ENCODE peak calls at places on chromosomes 6 and 20, in ten cellular contexts. U is anterior cingulate cortex, M is left cardiac atrium, Z is mammary epithelial cell, I is adipocyte, A is germinal center, C is EH, G is PC-3, H is stromal cell of bone marrow, F is NCI-H1092 treated with DMSO at 0.1 percent for 48 hours. L is an unnamed sample.

GRCh38 chr20:63639093-63639860 is 12.4 kb upstream of the GMEB2 start:
- DNase-seq in U (no peak), M (peak), Z (no peak), I (no peak), A (no peak), C (no peak), G (no peak), H (no peak), F (no peak), L (no peak)

GRCh38 chr6:53945765-53946407 is 151.1 kb downstream of the LRRC1 start:
- DNase-seq in U (no peak), M (no peak), Z (no peak), I (no peak), A (no peak), C (no peak), G (no peak), H (no peak), F (no peak), L (no peak)

GRCh38 chr6:1630771-1631217 is 21.1 kb downstream of the FOXC1 start:
- DNase-seq in U (no peak), M (no peak), Z (no peak), I (no peak), A (no peak), C (peak), G (no peak), H (no peak), F (no peak), L (no peak)

GRCh38 chr6:71289039-71289801 is 609 bp downstream of the OGFRL1 start:
- DNase-seq in U (no peak), M (peak), Z (no peak), I (peak), A (peak), C (peak), G (peak), H (no peak), F (peak), L (no peak)

GRCh38 chr6:89611666-89612065 is 26.9 kb downstream of the LYRM2 start:
- DNase-seq in U (no peak), M (no peak), Z (peak), I (no peak), A (no peak), C (peak), G (no peak), H (peak), F (no peak), L (no peak)

GRCh38 chr6:4281341-4282293 is 146.2 kb upstream of the ECI2 start:
- DNase-seq in U (peak), M (peak), Z (peak), I (peak), A (peak), C (peak), G (peak), H (no peak), F (peak), L (peak)

GRCh38 chr6:68876792-68877493 is 241.9 kb downstream of the ADGRB3 start:
- DNase-seq in U (no peak), M (no peak), Z (no peak), I (peak), A (no peak), C (peak), G (peak), H (peak), F (peak), L (peak)

GRCh38 chr6:63527658-63528514 is 44.4 kb upstream of the LOC128125822 start:
- DNase-seq in U (no peak), M (no peak), Z (peak), I (peak), A (no peak), C (peak), G (peak), H (peak), F (no peak), L (no peak)

GRCh38 chr6:132122871-132123270 is 171.7 kb upstream of the CCN2 start:
- DNase-seq in U (peak), M (no peak), Z (no peak), I (peak), A (no peak), C (no peak), G (no peak), H (no peak), F (no peak), L (no peak)

GRCh38 chr6:12009904-12010634 is 2.0 kb upstream of the HIVEP1 start:
- DNase-seq in U (no peak), M (no peak), Z (peak), I (peak), A (no peak), C (peak), G (peak), H (peak), F (peak), L (peak)

GRCh38 chr20:44209691-44210421 is 715 bp downstream of the OSER1 start:
- DNase-seq in U (no peak), M (peak), Z (no peak), I (peak), A (no peak), C (peak), G (no peak), H (no peak), F (no peak), L (no peak)

GRCh38 chr6:130322673-130323268 is 43.0 kb upstream of the TMEM200A start:
- DNase-seq in U (peak), M (peak), Z (peak), I (peak), A (peak), C (peak), G (peak), H (peak), F (peak), L (peak)

GRCh38 chr6:5214570-5215052 is 46.1 kb downstream of the LYRM4 start:
- DNase-seq in U (peak), M (peak), Z (peak), I (peak), A (peak), C (peak), G (peak), H (no peak), F (no peak), L (no peak)

GRCh38 chr6:26392932-26393636 is 9.0 kb upstream of the BTN3A1 start:
- DNase-seq in U (no peak), M (no peak), Z (no peak), I (no peak), A (no peak), C (no peak), G (no peak), H (no peak), F (no peak), L (no peak)

GRCh38 chr6:154621611-154622010 is 111.1 kb upstream of the CNKSR3 start:
- DNase-seq in U (no peak), M (no peak), Z (no peak), I (no peak), A (no peak), C (no peak), G (no peak), H (no peak), F (no peak), L (no peak)

GRCh38 chr6:124986146-124986545 is 23.9 kb downstream of the RNF217 start:
- DNase-seq in U (no peak), M (no peak), Z (no peak), I (no peak), A (no peak), C (no peak), G (no peak), H (no peak), F (no peak), L (no peak)

GRCh38 chr6:13834762-13835161 is 20.4 kb upstream of the MCUR1 start:
- DNase-seq in U (no peak), M (no peak), Z (no peak), I (no peak), A (no peak), C (no peak), G (no peak), H (no peak), F (no peak), L (no peak)

GRCh38 chr6:143896096-143896880 is 32.0 kb downstream of the ZC2HC1B start:
- DNase-seq in U (no peak), M (no peak), Z (peak), I (no peak), A (no peak), C (no peak), G (peak), H (no peak), F (no peak), L (no peak)

GRCh38 chr20:49951160-49951559 is 15.0 kb downstream of the RNF114 start:
- DNase-seq in U (no peak), M (no peak), Z (peak), I (peak), A (no peak), C (peak), G (peak), H (peak), F (no peak), L (no peak)

GRCh38 chr6:36495086-36495485 is 52.2 kb downstream of the STK38 start:
- DNase-seq in U (no peak), M (no peak), Z (no peak), I (no peak), A (no peak), C (no peak), G (no peak), H (no peak), F (no peak), L (no peak)

GRCh38 chr20:46283426-46283825 is 24.9 kb downstream of the CDH22 start:
- DNase-seq in U (no peak), M (no peak), Z (peak), I (no peak), A (no peak), C (no peak), G (peak), H (no peak), F (no peak), L (no peak)

GRCh38 chr6:158879180-158879579 is 60.0 kb upstream of the EZR start:
- DNase-seq in U (no peak), M (no peak), Z (peak), I (no peak), A (no peak), C (peak), G (no peak), H (no peak), F (no peak), L (no peak)

GRCh38 chr20:51966296-51966971 is 164.1 kb upstream of the SALL4 start:
- DNase-seq in U (peak), M (peak), Z (peak), I (peak), A (peak), C (peak), G (peak), H (peak), F (peak), L (peak)

GRCh38 chr6:52549428-52549827 is 27.4 kb downstream of the TRAM2 start:
- DNase-seq in U (no peak), M (no peak), Z (no peak), I (no peak), A (no peak), C (peak), G (no peak), H (no peak), F (no peak), L (no peak)

GRCh38 chr6:28368522-28368921 is 18.8 kb downstream of the ZKSCAN3 start:
- DNase-seq in U (no peak), M (no peak), Z (no peak), I (no peak), A (peak), C (no peak), G (no peak), H (no peak), F (no peak), L (peak)

GRCh38 chr20:62258499-62259293 is 20.4 kb downstream of the OSBPL2 start:
- DNase-seq in U (no peak), M (peak), Z (peak), I (peak), A (no peak), C (peak), G (peak), H (peak), F (no peak), L (no peak)

GRCh38 chr6:157600807-157601206 is 219.8 kb downstream of the ZDHHC14 start:
- DNase-seq in U (no peak), M (no peak), Z (no peak), I (no peak), A (no peak), C (no peak), G (no peak), H (no peak), F (no peak), L (no peak)

GRCh38 chr6:92777146-92777740 is 642.1 kb downstream of the EPHA7 start:
- DNase-seq in U (no peak), M (no peak), Z (peak), I (peak), A (no peak), C (no peak), G (peak), H (no peak), F (peak), L (peak)

GRCh38 chr20:4088766-4089165 is 73.4 kb upstream of the RNF24 start:
- DNase-seq in U (no peak), M (no peak), Z (no peak), I (no peak), A (no peak), C (no peak), G (no peak), H (no peak), F (no peak), L (no peak)

GRCh38 chr20:38607351-38607750 is 5.7 kb downstream of the ARHGAP40 start:
- DNase-seq in U (no peak), M (no peak), Z (no peak), I (no peak), A (no peak), C (no peak), G (no peak), H (no peak), F (no peak), L (no peak)

GRCh38 chr6:133814797-133815196 is 74.1 kb upstream of the TCF21 start:
- DNase-seq in U (no peak), M (peak), Z (peak), I (peak), A (no peak), C (peak), G (peak), H (no peak), F (no peak), L (no peak)

GRCh38 chr6:26030716-26031115 is 56.5 kb upstream of the HFE start:
- DNase-seq in U (no peak), M (no peak), Z (no peak), I (no peak), A (no peak), C (no peak), G (no peak), H (no peak), F (peak), L (no peak)

GRCh38 chr6:37579444-37580067 is 79.9 kb upstream of the CCDC167 start:
- DNase-seq in U (no peak), M (no peak), Z (no peak), I (no peak), A (no peak), C (no peak), G (no peak), H (no peak), F (no peak), L (no peak)

GRCh38 chr20:24746351-24746685 is 202.8 kb upstream of the CST7 start:
- DNase-seq in U (no peak), M (no peak), Z (peak), I (no peak), A (no peak), C (no peak), G (peak), H (no peak), F (no peak), L (no peak)

GRCh38 chr20:953742-954141 is 37.6 kb upstream of the ANGPT4 start:
- DNase-seq in U (no peak), M (no peak), Z (no peak), I (peak), A (no peak), C (peak), G (peak), H (peak), F (no peak), L (no peak)

GRCh38 chr6:84466521-84466920 is 239.1 kb upstream of the CEP162 start:
- DNase-seq in U (no peak), M (no peak), Z (peak), I (peak), A (no peak), C (peak), G (peak), H (peak), F (no peak), L (no peak)

GRCh38 chr6:169885831-169886230 is 134.4 kb downstream of the ERMARD start:
- DNase-seq in U (no peak), M (no peak), Z (no peak), I (no peak), A (no peak), C (no peak), G (no peak), H (no peak), F (no peak), L (no peak)

GRCh38 chr6:124661231-124661630 is 301.0 kb upstream of the RNF217 start:
- DNase-seq in U (no peak), M (no peak), Z (no peak), I (no peak), A (no peak), C (no peak), G (no peak), H (no peak), F (no peak), L (no peak)

GRCh38 chr6:44007818-44008660 is 119.2 kb downstream of the MRPL14 start:
- DNase-seq in U (no peak), M (no peak), Z (no peak), I (no peak), A (no peak), C (no peak), G (no peak), H (no peak), F (no peak), L (no peak)

GRCh38 chr6:137646506-137646905 is 152.3 kb upstream of the OLIG3 start:
- DNase-seq in U (no peak), M (no peak), Z (no peak), I (peak), A (no peak), C (peak), G (no peak), H (peak), F (no peak), L (no peak)

L was measured in GM13977.